ENCODE peak calls at places on chromosomes 16 and 17, in ten cellular contexts. O, B, U, H, M, C, L, Z, V and Y are unnamed samples.

GRCh38 chr17:37299257-37299985 is 76.4 kb upstream of the C17orf78 start:
- DNase-seq in B (no peak), L (no peak), C (no peak), V (no peak), U (no peak), M (no peak), Z (peak; percentile 19), O (no peak), H (no peak), Y (no peak)

GRCh38 chr16:52265446-52265861 is 281.5 kb downstream of the TOX3 start:
- DNase-seq in O (no peak), V (no peak), C (no peak), H (no peak), U (no peak), M (no peak), L (no peak), Z (peak; percentile 98), B (no peak), Y (no peak)

GRCh38 chr16:83814654-83814985 is 6.8 kb downstream of the HSBP1 start:
- DNase-seq in B (no peak), U (no peak), Z (no peak), H (no peak), C (no peak), V (no peak), L (no peak), O (no peak), M (no peak), Y (no peak)

GRCh38 chr16:59510008-59510424 is 775.9 kb upstream of the GOT2 start:
- DNase-seq in L (no peak), U (no peak), M (no peak), Z (no peak), V (no peak), B (peak; percentile 8), O (no peak), H (no peak), C (no peak), Y (peak; percentile 58)

GRCh38 chr17:80792373-80792781 is 199.3 kb upstream of the CHMP6 start:
- DNase-seq in B (no peak), M (no peak), L (no peak), V (no peak), U (no peak), O (no peak), Z (no peak), C (no peak), H (peak; percentile 73), Y (peak; percentile 0)

GRCh38 chr16:65012357-65012756 is 109.5 kb downstream of the CDH11 start:
- DNase-seq in V (no peak), C (no peak), U (no peak), O (no peak), B (no peak), Z (no peak), M (no peak), L (no peak), H (no peak), Y (no peak)

GRCh38 chr16:270381-271255 is 5.1 kb downstream of the RGS11 start:
- DNase-seq in H (peak; percentile 68), L (no peak), V (no peak), C (no peak), U (no peak), Z (no peak), O (no peak), B (no peak), M (no peak), Y (no peak)

GRCh38 chr16:29862383-29862883 is 593 bp downstream of the CDIPT start:
- DNase-seq in M (no peak), H (no peak), O (no peak), C (no peak), V (no peak), L (no peak), U (no peak), Z (no peak), B (no peak), Y (no peak)

GRCh38 chr17:65809366-65809765 is 247.9 kb upstream of the AXIN2 start:
- DNase-seq in L (no peak), Z (no peak), O (no peak), C (no peak), V (no peak), B (no peak), M (no peak), U (no peak), H (no peak), Y (no peak)

GRCh38 chr17:79026345-79027273 is 2.6 kb downstream of the C1QTNF1 start:
- DNase-seq in H (peak; percentile 80), V (no peak), Z (no peak), L (no peak), C (no peak), M (no peak), O (no peak), B (no peak), U (no peak), Y (no peak)

GRCh38 chr16:58197314-58198012 is 443 bp downstream of the CSNK2A2 start:
- DNase-seq in B (no peak), H (no peak), L (no peak), C (peak; percentile 3), U (no peak), O (no peak), V (no peak), M (no peak), Z (no peak), Y (peak; percentile 45)

GRCh38 chr17:70484496-70484895 is 315.2 kb downstream of the KCNJ2 start:
- DNase-seq in L (no peak), U (no peak), V (no peak), O (no peak), H (no peak), Z (no peak), B (no peak), M (no peak), C (no peak), Y (no peak)

GRCh38 chr17:50052241-50052788 is 3.6 kb upstream of the ITGA3 start:
- DNase-seq in H (no peak), Z (peak; percentile 78), M (no peak), C (no peak), O (no peak), L (no peak), B (no peak), U (no peak), V (no peak), Y (no peak)

GRCh38 chr17:75783803-75784472 is 668 bp upstream of the UNK start:
- DNase-seq in B (no peak), O (no peak), V (no peak), Z (peak; percentile 79), H (peak; percentile 77), M (no peak), L (no peak), U (no peak), C (no peak), Y (peak; percentile 10)

GRCh38 chr17:78434455-78435329 is 56.2 kb downstream of the PGS1 start:
- DNase-seq in B (no peak), O (no peak), U (no peak), Z (no peak), L (no peak), M (no peak), C (no peak), V (no peak), H (no peak), Y (no peak)

GRCh38 chr17:42547698-42548069 is 5.0 kb upstream of the HSD17B1 start:
- DNase-seq in L (no peak), H (no peak), M (no peak), O (no peak), U (no peak), B (no peak), C (no peak), V (no peak), Z (no peak), Y (no peak)

GRCh38 chr17:19631905-19632304 is 16.6 kb upstream of the ALDH3A2 start:
- DNase-seq in C (no peak), Z (no peak), M (no peak), V (no peak), B (no peak), H (no peak), U (no peak), O (no peak), L (no peak), Y (no peak)

GRCh38 chr16:49608801-49609200 is 235.2 kb downstream of the C16orf78 start:
- DNase-seq in L (no peak), O (no peak), U (no peak), V (no peak), H (peak; percentile 55), M (no peak), Z (no peak), C (no peak), B (no peak), Y (no peak)

GRCh38 chr16:4521971-4522623 is 16.5 kb downstream of the CDIP1 start:
- DNase-seq in U (no peak), H (peak; percentile 86), M (no peak), B (peak; percentile 65), C (no peak), V (no peak), Z (peak; percentile 24), L (no peak), O (no peak), Y (peak; percentile 86)